ENCODE peak calls at places on chromosomes 7 and 10, in nine cellular contexts. N, P, Z, C, A, W, Q, B and D are unnamed samples.

GRCh38 chr10:12299222-12299973 is 49.9 kb upstream of the CAMK1D start:
- DNase-seq in W (peak), Q (no peak), N (no peak), B (no peak), P (no peak), C (no peak), A (no peak), Z (no peak), D (no peak)

GRCh38 chr7:17682586-17682985 is 257.7 kb downstream of the SNX13 start:
- DNase-seq in Z (no peak), N (peak), B (no peak), W (no peak), P (no peak), Q (peak), A (no peak), C (no peak), D (no peak)

GRCh38 chr7:157548691-157549265 is 212.0 kb downstream of the DNAJB6 start:
- DNase-seq in W (no peak), P (no peak), N (no peak), Q (no peak), B (no peak), A (no peak), C (no peak), Z (no peak), D (no peak)

GRCh38 chr7:108311446-108312168 is 144.6 kb downstream of the NRCAM start:
- DNase-seq in Z (no peak), P (no peak), N (peak), B (no peak), A (no peak), W (no peak), Q (peak), C (no peak), D (peak)

GRCh38 chr10:49740346-49741107 is 21.6 kb downstream of the OGDHL start:
- DNase-seq in W (no peak), B (no peak), N (no peak), Z (no peak), P (no peak), A (no peak), C (no peak), Q (no peak), D (no peak)

GRCh38 chr10:58806323-58806722 is 293.7 kb downstream of the BICC1 start:
- DNase-seq in A (no peak), C (no peak), P (no peak), W (no peak), Q (no peak), N (no peak), B (no peak), Z (no peak), D (no peak)

GRCh38 chr10:69451209-69451783 is at the start of gene TSPAN15:
- DNase-seq in B (no peak), N (peak), W (peak), P (peak), A (no peak), Q (peak), Z (peak), C (peak), D (peak)

GRCh38 chr10:43209064-43209455 is 57.8 kb downstream of the RASGEF1A start:
- DNase-seq in C (peak), N (no peak), Q (no peak), W (no peak), B (no peak), Z (no peak), P (peak), A (no peak), D (no peak)

GRCh38 chr7:2374830-2375728 is 20.5 kb downstream of the EIF3B start:
- DNase-seq in B (no peak), Q (no peak), P (no peak), C (no peak), W (no peak), A (no peak), Z (no peak), N (peak), D (no peak)

GRCh38 chr7:3154881-3155494 is 111.3 kb upstream of the CARD11 start:
- DNase-seq in N (peak), Q (peak), A (no peak), B (peak), Z (peak), W (no peak), C (no peak), P (peak), D (peak)

GRCh38 chr7:74572301-74573090 is 85.0 kb upstream of the GTF2I start:
- DNase-seq in P (peak), Z (no peak), N (no peak), B (no peak), W (no peak), Q (no peak), A (no peak), C (no peak), D (no peak)

GRCh38 chr10:29039659-29040309 is 249.1 kb upstream of the LYZL1 start:
- DNase-seq in N (peak), W (no peak), C (no peak), B (peak), Z (no peak), A (no peak), Q (peak), P (no peak), D (peak)

GRCh38 chr10:96511044-96511945 is 2.4 kb downstream of the TLL2 start:
- DNase-seq in C (no peak), B (no peak), P (peak), W (no peak), N (peak), Z (peak), A (no peak), Q (peak), D (no peak)

GRCh38 chr7:44486693-44487092 is 3.8 kb downstream of the NUDCD3 start:
- DNase-seq in Z (no peak), Q (peak), B (no peak), C (no peak), W (peak), P (no peak), N (peak), A (no peak), D (no peak)

GRCh38 chr10:76397957-76398665 is 966.7 kb downstream of the LRMDA start:
- DNase-seq in P (no peak), N (no peak), W (no peak), B (no peak), A (no peak), C (no peak), Z (no peak), Q (no peak), D (peak)

GRCh38 chr7:87347682-87348081 is 2.2 kb downstream of the CROT start:
- DNase-seq in A (no peak), N (no peak), P (no peak), Z (no peak), B (no peak), Q (no peak), C (no peak), W (no peak), D (no peak)

GRCh38 chr10:35300063-35300699 is 36.1 kb upstream of the CCNY start:
- DNase-seq in N (peak), W (no peak), P (peak), A (no peak), Q (peak), B (no peak), C (no peak), Z (peak), D (peak)

GRCh38 chr10:24744966-24745365 is 21.3 kb upstream of the ARHGAP21 start:
- DNase-seq in C (no peak), P (no peak), A (no peak), Q (no peak), B (no peak), W (no peak), Z (no peak), N (no peak), D (no peak)

GRCh38 chr10:102632394-102633062 is 11.8 kb upstream of the TRIM8 start:
- DNase-seq in N (peak), Z (no peak), A (peak), B (no peak), Q (peak), C (no peak), P (no peak), W (no peak), D (no peak)

GRCh38 chr7:105691029-105691691 is 109.9 kb upstream of the EFCAB10 start:
- DNase-seq in Q (peak), A (no peak), Z (no peak), B (peak), C (peak), N (peak), W (no peak), P (peak), D (peak)

GRCh38 chr10:73251683-73252444 is 580 bp downstream of the MRPS16 start:
- DNase-seq in A (no peak), Q (peak), C (no peak), B (no peak), W (no peak), Z (peak), N (peak), P (no peak), D (no peak)

GRCh38 chr7:73477376-73477775 is 43.8 kb downstream of the FZD9 start:
- DNase-seq in C (no peak), Z (no peak), P (no peak), N (no peak), B (no peak), W (no peak), Q (no peak), A (no peak), D (no peak)

GRCh38 chr10:115772606-115773005 is 500.4 kb downstream of the GFRA1 start:
- DNase-seq in Q (peak), C (no peak), B (peak), W (no peak), Z (peak), N (peak), P (no peak), A (no peak), D (peak)

GRCh38 chr10:3728563-3728962 is 56.4 kb downstream of the KLF6 start:
- DNase-seq in N (no peak), W (no peak), P (no peak), Q (no peak), C (no peak), A (no peak), B (no peak), Z (no peak), D (no peak)

GRCh38 chr7:55555160-55555559 is 17.1 kb downstream of the VOPP1 start:
- DNase-seq in W (no peak), Z (no peak), N (no peak), Q (no peak), A (no peak), P (no peak), B (no peak), C (no peak), D (no peak)

GRCh38 chr7:149493366-149493765 is 4.2 kb downstream of the ZNF746 start:
- DNase-seq in W (no peak), C (no peak), B (no peak), N (no peak), P (no peak), Z (no peak), A (no peak), Q (no peak), D (no peak)

GRCh38 chr10:124657806-124658205 is 86.4 kb downstream of the FAM53B start:
- DNase-seq in P (no peak), N (peak), A (no peak), B (no peak), Z (no peak), W (no peak), C (no peak), Q (peak), D (peak)

GRCh38 chr7:47142169-47142866 is 439.6 kb downstream of the TNS3 start:
- DNase-seq in W (no peak), Q (no peak), N (no peak), A (no peak), Z (no peak), P (no peak), C (no peak), B (no peak), D (no peak)

GRCh38 chr7:94069154-94069739 is 65.1 kb upstream of the BET1 start:
- DNase-seq in N (no peak), Z (no peak), Q (no peak), A (no peak), B (no peak), C (no peak), W (no peak), P (no peak), D (peak)

GRCh38 chr7:81484266-81484665 is 285.6 kb downstream of the HGF start:
- DNase-seq in W (no peak), N (peak), C (peak), P (no peak), B (peak), A (no peak), Q (peak), Z (no peak), D (peak)

GRCh38 chr7:135514856-135515255 is 5.0 kb upstream of the CNOT4 start:
- DNase-seq in C (no peak), W (no peak), A (no peak), N (no peak), Q (no peak), B (no peak), P (no peak), Z (no peak), D (no peak)
- H3K4me3 ChIP-seq in C (no peak), W (no peak), A (no peak), N (no peak), Q (no peak), B (no peak), P (no peak), Z (no peak), D (no peak)

DNA sequence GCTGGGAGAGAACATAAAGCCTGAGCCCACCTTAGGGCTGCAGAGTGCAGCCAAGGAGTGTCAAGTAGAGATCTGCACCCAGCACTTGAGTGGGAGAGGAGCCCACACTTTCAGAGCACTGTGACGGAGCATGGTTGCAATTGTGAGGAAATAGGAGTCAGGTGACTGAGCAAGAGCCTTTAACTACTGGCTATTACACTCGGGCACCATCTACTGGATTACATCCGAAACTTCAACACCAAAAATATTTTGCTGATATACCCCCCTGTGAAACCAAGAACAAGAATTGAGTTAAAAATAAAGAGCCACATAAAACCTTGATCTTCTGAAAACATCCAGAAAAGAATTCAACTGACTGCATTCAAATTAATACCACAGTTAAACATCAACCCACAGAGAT is 657.9 kb downstream of the NXPH1 start:
- DNase-seq in Z (no peak), C (no peak), B (no peak), Q (no peak), N (no peak), W (no peak), P (no peak), A (no peak), D (no peak)
- TF ChIP-seq CTCF in Z (no peak), C (no peak), B (no peak), Q (no peak), N (no peak), W (no peak), P (no peak), A (no peak), D (no peak)

DNA sequence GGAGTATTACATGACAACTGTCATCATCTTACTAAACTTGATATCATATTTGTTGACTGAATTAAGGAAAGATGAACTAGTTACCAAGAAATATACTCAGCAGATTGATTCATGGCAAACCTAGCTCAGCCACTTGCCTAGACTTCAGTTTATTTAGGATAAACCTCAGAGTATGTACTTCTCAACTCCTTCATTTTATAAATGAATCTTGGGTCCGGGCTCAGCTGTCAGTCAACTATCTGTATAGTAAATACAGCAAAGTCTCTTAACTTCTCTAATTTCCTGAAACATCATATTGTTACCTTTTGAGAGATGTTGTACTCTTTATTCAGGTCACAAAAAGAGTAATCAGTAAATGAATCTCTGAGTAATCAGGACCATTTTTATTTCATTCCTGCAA is 211.0 kb upstream of the KLF14 start:
- DNase-seq in C (no peak), N (no peak), Q (no peak), W (no peak), A (no peak), P (no peak), Z (no peak), B (no peak), D (no peak)
- H3K27ac ChIP-seq in C (no peak), N (no peak), Q (peak), W (no peak), A (no peak), P (no peak), Z (peak), B (peak), D (no peak)

GRCh38 chr7:30201161-30201666 is 66.4 kb downstream of the MTURN start:
- DNase-seq in N (no peak), Q (no peak), B (no peak), P (no peak), Z (no peak), C (no peak), W (peak), A (no peak), D (no peak)

GRCh38 chr7:30199271-30199670 is 64.5 kb downstream of the MTURN start:
- DNase-seq in N (no peak), C (no peak), Q (no peak), P (no peak), W (no peak), A (no peak), Z (no peak), B (no peak), D (no peak)

GRCh38 chr7:30202671-30203070 is 67.9 kb downstream of the MTURN start:
- DNase-seq in P (no peak), N (no peak), C (no peak), B (no peak), W (no peak), A (no peak), Q (no peak), Z (no peak), D (no peak)

GRCh38 chr7:30201921-30202320 is 67.1 kb downstream of the MTURN start:
- DNase-seq in C (no peak), N (no peak), Q (no peak), B (no peak), W (peak), Z (no peak), P (no peak), A (no peak), D (no peak)

GRCh38 chr7:30200591-30200990 is 65.8 kb downstream of the MTURN start:
- DNase-seq in N (no peak), P (no peak), B (no peak), Q (no peak), C (no peak), Z (no peak), A (no peak), W (peak), D (no peak)
- H3K4me3 ChIP-seq in N (no peak), P (no peak), B (no peak), Q (no peak), C (no peak), Z (no peak), A (no peak), W (no peak), D (no peak)

GRCh38 chr10:30118590-30118989 is 59.2 kb upstream of the JCAD start:
- DNase-seq in B (no peak), N (no peak), A (no peak), Q (no peak), P (no peak), W (no peak), C (no peak), Z (no peak), D (no peak)
- TF ChIP-seq CTCF in B (no peak), N (no peak), A (no peak), Q (no peak), P (no peak), W (no peak), C (no peak), Z (no peak), D (no peak)

GRCh38 chr7:130118294-130118693 is 48.0 kb downstream of the KLHDC10 start:
- DNase-seq in W (no peak), A (no peak), Z (no peak), C (no peak), B (no peak), P (no peak), Q (no peak), N (no peak), D (no peak)
- H3K27ac ChIP-seq in W (no peak), A (no peak), Z (no peak), C (no peak), B (no peak), P (no peak), Q (no peak), N (no peak), D (no peak)

GRCh38 chr7:5419523-5420107 is 4.0 kb downstream of the TNRC18 start:
- DNase-seq in A (no peak), Q (no peak), P (no peak), B (no peak), Z (no peak), C (peak), W (no peak), N (no peak), D (no peak)
- H3K4me3 ChIP-seq in A (peak), Q (peak), P (peak), B (peak), Z (peak), C (peak), W (peak), N (peak), D (peak)